ENCODE peak calls at places on chromosomes 5 and 9, in ten cellular contexts. D, W, O, U, J, L, P, Y, M and Q are unnamed samples.

GRCh38 chr5:57841671-57842375 is 359.2 kb upstream of the ACTBL2 start:
- DNase-seq in D (no peak), W (peak), O (no peak), U (peak), J (no peak), L (no peak), P (no peak), Y (no peak), M (no peak), Q (no peak)

GRCh38 chr9:34125681-34126206 is 754 bp downstream of the DCAF12 start:
- DNase-seq in D (no peak), W (no peak), O (no peak), U (peak), J (no peak), L (peak), P (peak), Y (peak), M (no peak), Q (peak)

GRCh38 chr5:23820764-23821471 is 313.5 kb downstream of the PRDM9 start:
- DNase-seq in D (no peak), W (no peak), O (no peak), U (peak), J (no peak), L (no peak), P (no peak), Y (peak), M (no peak), Q (peak)

GRCh38 chr5:90017236-90017635 is 392.3 kb downstream of the CETN3 start:
- DNase-seq in D (no peak), W (no peak), O (no peak), U (no peak), J (no peak), L (no peak), P (no peak), Y (no peak), M (no peak), Q (no peak)

GRCh38 chr9:117411547-117411946 is 3.3 kb downstream of the ASTN2 start:
- DNase-seq in D (peak), W (no peak), O (no peak), U (peak), J (no peak), L (no peak), P (peak), Y (peak), M (peak), Q (peak)

GRCh38 chr5:53582225-53582624 is 21.8 kb downstream of the NDUFS4 start:
- DNase-seq in D (no peak), W (no peak), O (no peak), U (no peak), J (no peak), L (no peak), P (no peak), Y (no peak), M (no peak), Q (no peak)

GRCh38 chr9:15873573-15874177 is 320.8 kb downstream of the CCDC171 start:
- DNase-seq in D (no peak), W (no peak), O (no peak), U (peak), J (no peak), L (no peak), P (peak), Y (no peak), M (no peak), Q (peak)

GRCh38 chr5:172235132-172235780 is 41.3 kb downstream of the EFCAB9 start:
- DNase-seq in D (no peak), W (no peak), O (no peak), U (peak), J (no peak), L (no peak), P (peak), Y (no peak), M (no peak), Q (no peak)

GRCh38 chr9:124392855-124393460 is 22.3 kb downstream of the PSMB7 start:
- DNase-seq in D (no peak), W (no peak), O (no peak), U (peak), J (no peak), L (no peak), P (no peak), Y (peak), M (no peak), Q (peak)

GRCh38 chr5:171913987-171914273 is 92.5 kb downstream of the FBXW11 start:
- DNase-seq in D (no peak), W (no peak), O (no peak), U (peak), J (no peak), L (no peak), P (no peak), Y (no peak), M (no peak), Q (no peak)

GRCh38 chr9:91071185-91071990 is 269.8 kb downstream of the SYK start:
- DNase-seq in D (no peak), W (no peak), O (no peak), U (peak), J (no peak), L (no peak), P (peak), Y (peak), M (no peak), Q (no peak)

GRCh38 chr5:74375271-74375670 is 265.3 kb downstream of the ENC1 start:
- DNase-seq in D (no peak), W (no peak), O (no peak), U (no peak), J (no peak), L (no peak), P (no peak), Y (no peak), M (no peak), Q (no peak)

GRCh38 chr5:139651502-139651862 is 3.3 kb downstream of the CXXC5 start:
- DNase-seq in D (no peak), W (no peak), O (no peak), U (no peak), J (peak), L (no peak), P (no peak), Y (no peak), M (no peak), Q (no peak)

GRCh38 chr5:180908998-180909731 is 10.2 kb downstream of the BTNL8 start:
- DNase-seq in D (no peak), W (no peak), O (no peak), U (no peak), J (no peak), L (peak), P (no peak), Y (no peak), M (no peak), Q (no peak)

GRCh38 chr9:120926397-120926928 is at the start of gene TRAF1:
- DNase-seq in D (no peak), W (no peak), O (peak), U (peak), J (no peak), L (no peak), P (no peak), Y (no peak), M (no peak), Q (no peak)

GRCh38 chr9:21605489-21605931 is 123.4 kb upstream of the IFNE start:
- DNase-seq in D (no peak), W (no peak), O (no peak), U (peak), J (no peak), L (no peak), P (no peak), Y (no peak), M (no peak), Q (no peak)

GRCh38 chr9:91405343-91406077 is 18.1 kb downstream of the NFIL3 start:
- DNase-seq in D (no peak), W (no peak), O (no peak), U (no peak), J (no peak), L (no peak), P (no peak), Y (no peak), M (no peak), Q (no peak)

GRCh38 chr9:14183001-14183400 is 130.9 kb downstream of the NFIB start:
- DNase-seq in D (no peak), W (no peak), O (no peak), U (no peak), J (no peak), L (no peak), P (no peak), Y (no peak), M (no peak), Q (no peak)

GRCh38 chr5:92561362-92562006 is 1019.5 kb downstream of the NR2F1-AS1 start:
- DNase-seq in D (no peak), W (no peak), O (no peak), U (peak), J (no peak), L (no peak), P (no peak), Y (no peak), M (no peak), Q (no peak)

GRCh38 chr9:35341585-35341984 is 148.3 kb upstream of the RUSC2 start:
- DNase-seq in D (peak), W (no peak), O (no peak), U (peak), J (peak), L (peak), P (no peak), Y (no peak), M (no peak), Q (no peak)

GRCh38 chr5:177131711-177132503 is 1.7 kb upstream of the NSD1 start:
- DNase-seq in D (peak), W (no peak), O (no peak), U (no peak), J (peak), L (no peak), P (no peak), Y (no peak), M (no peak), Q (peak)

GRCh38 chr9:91917436-91917835 is 32.6 kb downstream of the ROR2 start:
- DNase-seq in D (peak), W (no peak), O (no peak), U (no peak), J (no peak), L (no peak), P (no peak), Y (no peak), M (no peak), Q (no peak)

GRCh38 chr5:34495178-34495577 is 160.9 kb upstream of the RAI14 start:
- DNase-seq in D (no peak), W (no peak), O (no peak), U (no peak), J (no peak), L (no peak), P (no peak), Y (no peak), M (no peak), Q (no peak)

GRCh38 chr5:81230429-81230828 is 2.7 kb upstream of the CKMT2 start:
- DNase-seq in D (no peak), W (no peak), O (no peak), U (no peak), J (no peak), L (no peak), P (no peak), Y (no peak), M (no peak), Q (no peak)

GRCh38 chr5:150020249-150020648 is 19.7 kb downstream of the HMGXB3 start:
- DNase-seq in D (no peak), W (no peak), O (no peak), U (no peak), J (no peak), L (no peak), P (no peak), Y (no peak), M (no peak), Q (no peak)

GRCh38 chr5:154117050-154117449 is 73.5 kb upstream of the GALNT10 start:
- DNase-seq in D (no peak), W (no peak), O (no peak), U (no peak), J (no peak), L (no peak), P (no peak), Y (no peak), M (no peak), Q (no peak)

GRCh38 chr5:112548246-112548982 is 129.3 kb upstream of the EPB41L4A start:
- DNase-seq in D (no peak), W (no peak), O (no peak), U (peak), J (no peak), L (peak), P (no peak), Y (no peak), M (no peak), Q (peak)

GRCh38 chr9:35629597-35629996 is 11.4 kb upstream of the CD72 start:
- DNase-seq in D (no peak), W (no peak), O (peak), U (no peak), J (no peak), L (no peak), P (no peak), Y (no peak), M (no peak), Q (no peak)

GRCh38 chr9:97557606-97558095 is 56.2 kb downstream of the TMOD1 start:
- DNase-seq in D (peak), W (no peak), O (peak), U (no peak), J (peak), L (peak), P (no peak), Y (no peak), M (peak), Q (no peak)

GRCh38 chr5:77168187-77168883 is 42.1 kb upstream of the PDE8B start:
- DNase-seq in D (peak), W (peak), O (no peak), U (peak), J (peak), L (peak), P (no peak), Y (peak), M (peak), Q (no peak)

GRCh38 chr5:7405277-7405676 is 9.3 kb downstream of the ADCY2 start:
- DNase-seq in D (no peak), W (no peak), O (no peak), U (no peak), J (no peak), L (no peak), P (no peak), Y (no peak), M (no peak), Q (no peak)

GRCh38 chr9:129382281-129383004 is 204.4 kb upstream of the IER5L start:
- DNase-seq in D (no peak), W (no peak), O (no peak), U (no peak), J (no peak), L (no peak), P (no peak), Y (no peak), M (no peak), Q (no peak)

GRCh38 chr5:167993771-167994170 is 297.7 kb upstream of the WWC1 start:
- DNase-seq in D (no peak), W (no peak), O (no peak), U (no peak), J (peak), L (no peak), P (no peak), Y (no peak), M (peak), Q (no peak)

GRCh38 chr9:128555180-128555721 is 2.9 kb downstream of the SPTAN1 start:
- DNase-seq in D (no peak), W (no peak), O (no peak), U (peak), J (no peak), L (peak), P (peak), Y (peak), M (no peak), Q (no peak)

GRCh38 chr9:121784706-121785426 is 133.4 kb downstream of the DAB2IP start:
- DNase-seq in D (peak), W (no peak), O (no peak), U (no peak), J (no peak), L (no peak), P (no peak), Y (no peak), M (no peak), Q (no peak)

GRCh38 chr5:59236996-59237395 is 654.1 kb downstream of the RAB3C start:
- DNase-seq in D (no peak), W (no peak), O (no peak), U (no peak), J (no peak), L (no peak), P (no peak), Y (no peak), M (no peak), Q (no peak)

GRCh38 chr5:149271717-149272558 is at the start of gene AFAP1L1:
- DNase-seq in D (peak), W (no peak), O (peak), U (peak), J (peak), L (peak), P (peak), Y (peak), M (peak), Q (peak)

GRCh38 chr9:127450831-127451680 is at the start of the genes LRSAM1 and RPL12:
- DNase-seq in D (peak), W (peak), O (peak), U (peak), J (peak), L (peak), P (peak), Y (peak), M (peak), Q (peak)
- TF ChIP-seq POLR2A in D (no peak), W (peak), O (peak), U (peak), J (peak), L (peak), P (peak), Y (peak), M (peak), Q (peak)

GRCh38 chr9:96398582-96399334 is 15.2 kb upstream of the SLC35D2 start:
- DNase-seq in D (peak), W (no peak), O (peak), U (no peak), J (no peak), L (no peak), P (no peak), Y (no peak), M (no peak), Q (no peak)
- TF ChIP-seq POLR2A in D (no peak), W (no peak), O (no peak), U (no peak), J (no peak), L (no peak), P (no peak), Y (no peak), M (no peak), Q (no peak)

GRCh38 chr5:95619518-95620029 is 313 bp upstream of the GPR150 start:
- DNase-seq in D (no peak), W (no peak), O (no peak), U (no peak), J (no peak), L (no peak), P (no peak), Y (no peak), M (no peak), Q (no peak)

GRCh38 chr5:95620870-95621838 is 1.3 kb downstream of the GPR150 start:
- DNase-seq in D (peak), W (no peak), O (peak), U (no peak), J (peak), L (peak), P (no peak), Y (no peak), M (no peak), Q (peak)

GRCh38 chr5:95620030-95620869 is at the start of gene GPR150:
- DNase-seq in D (peak), W (no peak), O (peak), U (peak), J (peak), L (peak), P (peak), Y (no peak), M (no peak), Q (peak)

GRCh38 chr5:95617057-95617456 is 2.8 kb upstream of the GPR150 start:
- DNase-seq in D (no peak), W (peak), O (no peak), U (peak), J (no peak), L (no peak), P (no peak), Y (no peak), M (no peak), Q (no peak)

GRCh38 chr5:95619096-95619495 is 791 bp upstream of the GPR150 start:
- DNase-seq in D (no peak), W (no peak), O (no peak), U (peak), J (no peak), L (no peak), P (no peak), Y (no peak), M (no peak), Q (no peak)
- TF ChIP-seq POLR2A in D (no peak), W (no peak), O (no peak), U (no peak), J (no peak), L (no peak), P (no peak), Y (no peak), M (no peak), Q (no peak)

GRCh38 chr5:88886756-88887741 is 4.1 kb upstream of the MEF2C start:
- DNase-seq in D (no peak), W (no peak), O (peak), U (no peak), J (peak), L (no peak), P (no peak), Y (no peak), M (no peak), Q (no peak)

GRCh38 chr5:88888291-88888690 is 5.3 kb upstream of the MEF2C start:
- DNase-seq in D (no peak), W (no peak), O (no peak), U (no peak), J (no peak), L (no peak), P (no peak), Y (no peak), M (no peak), Q (no peak)

GRCh38 chr5:88890070-88890781 is 7.2 kb upstream of the MEF2C start:
- DNase-seq in D (no peak), W (no peak), O (no peak), U (no peak), J (no peak), L (no peak), P (no peak), Y (no peak), M (no peak), Q (no peak)

GRCh38 chr5:88888799-88889164 is 5.8 kb upstream of the MEF2C start:
- DNase-seq in D (no peak), W (no peak), O (no peak), U (no peak), J (no peak), L (no peak), P (no peak), Y (no peak), M (no peak), Q (no peak)

GRCh38 chr5:88889165-88890069 is 6.4 kb upstream of the MEF2C start:
- DNase-seq in D (no peak), W (peak), O (peak), U (peak), J (peak), L (peak), P (no peak), Y (peak), M (no peak), Q (peak)
- TF ChIP-seq POLR2A in D (no peak), W (peak), O (no peak), U (no peak), J (no peak), L (peak), P (no peak), Y (no peak), M (no peak), Q (peak)